ENCODE peak calls at places on chromosomes 6 and 20, in four cellular contexts. W is GM23338, B is GM23248, S is PC-3. D is an unnamed sample. For H3K9me2, the result is how much of the 10 kb centered on the place peaks cover.

GRCh38 chr6:24227556-24227955 is 101.5 kb downstream of the NRSN1 start:
- DNase-seq in B (no peak), W (peak), S (no peak), D (no peak)

GRCh38 chr20:21302645-21303060 is 478 bp upstream of the XRN2 start:
- DNase-seq in S (peak), W (no peak), B (no peak), D (no peak)

GRCh38 chr20:8151371-8151770 is 19.3 kb downstream of the PLCB1 start:
- DNase-seq in B (no peak), W (no peak), S (no peak), D (no peak)

GRCh38 chr6:131687022-131687421 is 14.2 kb downstream of the OR2A4 start:
- DNase-seq in B (no peak), S (no peak), W (no peak), D (no peak)

GRCh38 chr6:166736606-166737005 is 109.6 kb upstream of the RPS6KA2 start:
- DNase-seq in B (peak), S (peak), W (no peak), D (no peak)

GRCh38 chr6:109050012-109050411 is 44.6 kb downstream of the SESN1 start:
- DNase-seq in B (no peak), W (no peak), S (no peak), D (no peak)

GRCh38 chr6:5337573-5337972 is 76.3 kb downstream of the FARS2 start:
- DNase-seq in W (peak), S (peak), B (peak), D (no peak)

GRCh38 chr20:46850416-46850815 is 44.2 kb upstream of the EYA2 start:
- DNase-seq in B (no peak), S (no peak), W (no peak), D (no peak)

GRCh38 chr20:63696311-63696627 is 183 bp upstream of the TNFRSF6B start:
- DNase-seq in B (peak), W (peak), S (peak), D (peak)

DNA sequence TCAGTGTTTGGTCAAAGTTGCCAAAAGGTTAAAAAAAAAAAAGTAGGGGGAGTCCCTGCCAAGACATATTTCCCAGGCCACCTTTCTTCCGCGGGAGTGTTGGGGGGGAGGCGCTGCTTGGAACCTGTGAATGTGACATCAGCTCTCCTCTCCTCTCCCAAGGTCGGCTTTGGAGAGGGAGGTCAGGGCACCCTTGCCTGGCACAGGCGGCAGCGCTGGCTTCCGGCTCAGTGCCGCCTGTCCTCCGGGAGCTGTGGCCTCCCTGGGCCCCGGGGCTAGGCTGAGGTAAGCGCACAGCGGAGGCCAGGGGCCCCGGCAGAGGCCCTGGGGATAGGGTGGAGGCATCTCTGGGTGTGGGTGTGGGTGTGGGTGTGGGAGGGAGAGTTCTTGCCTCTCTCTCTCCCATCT is 1.9 kb upstream of the EDN1 start:
- DNase-seq in S (peak), B (no peak), W (no peak), D (no peak)
- H3K4me3 ChIP-seq in S (peak), B (no peak), W (no peak), D (no peak)

GRCh38 chr20:1860446-1860845 is 34.8 kb upstream of the SIRPA start:
- DNase-seq in W (no peak), S (peak), B (peak), D (no peak)
- H2AFZ ChIP-seq in W (peak), S (no peak), B (peak), D (no peak)

GRCh38 chr6:85917522-85917921 is 274.8 kb upstream of the SYNCRIP start:
- DNase-seq in B (no peak), S (no peak), W (no peak), D (no peak)
- H3K9me2 ChIP-seq in B (under half), S (under half), W (under half), D (under half)

DNA sequence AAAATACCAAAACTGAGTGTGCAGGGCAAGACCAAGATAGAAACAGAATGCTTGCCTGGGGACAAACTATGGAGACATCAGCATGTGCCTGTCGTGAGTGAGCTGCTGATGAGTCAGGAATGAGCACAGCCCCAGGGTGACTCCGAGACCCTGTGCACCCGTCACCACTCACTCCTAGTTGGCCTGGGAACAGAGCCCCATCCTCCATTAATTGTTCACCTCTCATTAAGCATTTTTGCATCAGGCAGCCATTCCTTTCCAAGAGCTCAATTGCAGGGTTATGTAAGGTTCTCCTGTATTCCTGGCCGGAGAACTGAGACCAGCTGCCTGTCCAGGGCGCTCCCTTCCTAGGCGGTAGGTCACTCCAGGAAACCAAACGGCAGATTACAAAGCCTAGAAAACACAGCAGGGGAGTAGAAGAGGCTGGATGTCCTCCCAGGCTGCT is 532.8 kb upstream of the JARID2 start:
- DNase-seq in B (peak), S (peak), W (no peak), D (no peak)
- H3K4me3 ChIP-seq in B (peak), S (no peak), W (no peak), D (no peak)

GRCh38 chr20:16368645-16369292 is 204.5 kb downstream of the KIF16B start:
- DNase-seq in W (peak), B (peak), S (peak), D (no peak)

GRCh38 chr20:16369441-16369840 is 203.8 kb downstream of the KIF16B start:
- DNase-seq in S (no peak), B (no peak), W (no peak), D (no peak)

GRCh38 chr20:16367948-16368560 is 205.2 kb downstream of the KIF16B start:
- DNase-seq in B (no peak), W (no peak), S (no peak), D (no peak)

GRCh38 chr20:16363832-16364687 is 209.2 kb downstream of the KIF16B start:
- DNase-seq in B (no peak), W (no peak), S (no peak), D (no peak)

GRCh38 chr20:16366548-16366947 is 206.7 kb downstream of the KIF16B start:
- DNase-seq in B (no peak), S (no peak), W (no peak), D (no peak)
- H2AFZ ChIP-seq in B (no peak), S (no peak), W (no peak), D (no peak)

DNA sequence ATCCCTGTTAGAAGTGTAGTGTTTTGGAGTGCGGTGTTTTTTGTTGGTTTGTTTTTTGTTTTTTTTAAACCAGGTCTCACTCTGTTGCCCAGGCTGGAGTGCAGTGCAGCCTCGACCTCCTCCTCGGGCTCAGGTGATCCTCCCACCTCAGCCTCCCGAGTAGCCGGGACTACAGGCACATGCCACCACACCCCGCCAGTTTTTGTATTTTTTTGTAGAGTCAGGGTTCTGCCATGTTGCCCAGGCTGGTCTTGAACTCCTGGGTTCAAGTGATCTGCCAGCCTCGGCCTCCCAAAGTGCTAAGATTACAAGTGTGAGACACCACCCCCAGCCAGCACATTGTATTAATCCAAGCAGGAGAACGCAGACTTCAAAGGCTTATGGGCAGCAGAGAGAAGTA is 1.3 kb upstream of the TOP1 start:
- DNase-seq in S (no peak), W (no peak), B (no peak), D (no peak)
- H3K9me2 ChIP-seq in S (under half), W (under half), B (under half), D (under half)

D was measured in Karpas-422.